ENCODE peak calls at places on chromosomes 12 and 14, in eight cellular contexts. One of them, this sample, is unnamed.

GRCh38 chr14:76705214-76705613 is 56.1 kb upstream of the VASH1 start:
- DNase-seq in OCI-LY7: no peak
- DNase-seq in thoracic aorta: no peak
- DNase-seq in ovary: no peak
- DNase-seq in fibroblast of lung: no peak
- DNase-seq in tibial artery: no peak
- DNase-seq in testis: no peak
- DNase-seq in RWPE1: no peak
- DNase-seq in this sample: no peak

GRCh38 chr12:80257920-80258319 is 158.6 kb downstream of the OTOGL start:
- DNase-seq in ovary: no peak
- DNase-seq in thoracic aorta: no peak
- DNase-seq in testis: no peak
- DNase-seq in fibroblast of lung: no peak
- DNase-seq in OCI-LY7: no peak
- DNase-seq in RWPE1: no peak
- DNase-seq in tibial artery: no peak
- DNase-seq in this sample: no peak

GRCh38 chr12:70581199-70581598 is 56.0 kb downstream of the PTPRB start:
- DNase-seq in tibial artery: no peak
- DNase-seq in testis: no peak
- DNase-seq in ovary: no peak
- DNase-seq in RWPE1: no peak
- DNase-seq in thoracic aorta: no peak
- DNase-seq in fibroblast of lung: no peak
- DNase-seq in OCI-LY7: no peak
- DNase-seq in this sample: no peak

GRCh38 chr12:24810378-24810777 is 138.5 kb downstream of the BCAT1 start:
- DNase-seq in thoracic aorta: no peak
- DNase-seq in testis: no peak
- DNase-seq in RWPE1: no peak
- DNase-seq in fibroblast of lung: no peak
- DNase-seq in ovary: no peak
- DNase-seq in tibial artery: no peak
- DNase-seq in OCI-LY7: no peak
- DNase-seq in this sample: no peak

GRCh38 chr12:53974084-53975018 is at the start of gene HOTAIR:
- DNase-seq in RWPE1: peak; percentile 76
- DNase-seq in OCI-LY7: peak; percentile 72
- DNase-seq in fibroblast of lung: no peak
- DNase-seq in thoracic aorta: no peak
- DNase-seq in ovary: no peak
- DNase-seq in testis: no peak
- DNase-seq in tibial artery: peak; percentile 81
- DNase-seq in this sample: no peak

GRCh38 chr12:128771681-128772080 is 52.1 kb downstream of the SLC15A4 start:
- DNase-seq in testis: no peak
- DNase-seq in OCI-LY7: no peak
- DNase-seq in tibial artery: no peak
- DNase-seq in fibroblast of lung: no peak
- DNase-seq in RWPE1: no peak
- DNase-seq in thoracic aorta: no peak
- DNase-seq in ovary: no peak
- DNase-seq in this sample: no peak

GRCh38 chr12:124126950-124127349 is 153.9 kb downstream of the ZNF664 start:
- DNase-seq in fibroblast of lung: peak; percentile 27
- DNase-seq in tibial artery: no peak
- DNase-seq in RWPE1: no peak
- DNase-seq in thoracic aorta: no peak
- DNase-seq in ovary: no peak
- DNase-seq in OCI-LY7: no peak
- DNase-seq in testis: no peak
- DNase-seq in this sample: no peak

GRCh38 chr14:22266683-22267082 is 322.3 kb downstream of the DAD1 start:
- DNase-seq in tibial artery: no peak
- DNase-seq in RWPE1: no peak
- DNase-seq in thoracic aorta: no peak
- DNase-seq in OCI-LY7: no peak
- DNase-seq in ovary: no peak
- DNase-seq in fibroblast of lung: no peak
- DNase-seq in testis: no peak
- DNase-seq in this sample: no peak

GRCh38 chr14:69010632-69011031 is 31.5 kb upstream of the ACTN1 start:
- DNase-seq in fibroblast of lung: no peak
- DNase-seq in OCI-LY7: no peak
- DNase-seq in RWPE1: no peak
- DNase-seq in ovary: no peak
- DNase-seq in tibial artery: no peak
- DNase-seq in thoracic aorta: no peak
- DNase-seq in testis: no peak
- DNase-seq in this sample: no peak

GRCh38 chr14:53638966-53639365 is 317.7 kb downstream of the BMP4 start:
- DNase-seq in ovary: no peak
- DNase-seq in thoracic aorta: no peak
- DNase-seq in tibial artery: no peak
- DNase-seq in RWPE1: no peak
- DNase-seq in testis: no peak
- DNase-seq in OCI-LY7: no peak
- DNase-seq in fibroblast of lung: peak; percentile 8
- DNase-seq in this sample: no peak

GRCh38 chr12:113461666-113462065 is 10.0 kb downstream of the LHX5 start:
- DNase-seq in tibial artery: no peak
- DNase-seq in OCI-LY7: peak; percentile 67
- DNase-seq in thoracic aorta: no peak
- DNase-seq in ovary: no peak
- DNase-seq in testis: no peak
- DNase-seq in RWPE1: peak; percentile 30
- DNase-seq in fibroblast of lung: no peak
- DNase-seq in this sample: no peak

GRCh38 chr14:66643344-66643743 is 135.4 kb downstream of the GPHN start:
- DNase-seq in fibroblast of lung: peak; percentile 32
- DNase-seq in thoracic aorta: no peak
- DNase-seq in ovary: no peak
- DNase-seq in OCI-LY7: no peak
- DNase-seq in RWPE1: no peak
- DNase-seq in tibial artery: no peak
- DNase-seq in testis: no peak
- DNase-seq in this sample: no peak

GRCh38 chr12:11497995-11498394 is 102.6 kb upstream of the PRB2 start:
- DNase-seq in tibial artery: no peak
- DNase-seq in testis: no peak
- DNase-seq in ovary: no peak
- DNase-seq in thoracic aorta: no peak
- DNase-seq in fibroblast of lung: no peak
- DNase-seq in OCI-LY7: peak; percentile 62
- DNase-seq in RWPE1: no peak
- DNase-seq in this sample: no peak

GRCh38 chr12:65016881-65017650 is 104.0 kb downstream of the WIF1 start:
- DNase-seq in OCI-LY7: no peak
- DNase-seq in testis: no peak
- DNase-seq in thoracic aorta: no peak
- DNase-seq in tibial artery: no peak
- DNase-seq in RWPE1: no peak
- DNase-seq in ovary: no peak
- DNase-seq in fibroblast of lung: no peak
- DNase-seq in this sample: no peak

GRCh38 chr12:2364566-2365165 is 311.9 kb downstream of the CACNA1C start:
- DNase-seq in RWPE1: no peak
- DNase-seq in tibial artery: no peak
- DNase-seq in testis: no peak
- DNase-seq in ovary: no peak
- DNase-seq in thoracic aorta: no peak
- DNase-seq in fibroblast of lung: no peak
- DNase-seq in OCI-LY7: no peak
- DNase-seq in this sample: no peak

GRCh38 chr14:51639668-51640316 is 11.9 kb upstream of the FRMD6 start:
- DNase-seq in fibroblast of lung: no peak
- DNase-seq in testis: no peak
- DNase-seq in thoracic aorta: no peak
- DNase-seq in tibial artery: no peak
- DNase-seq in RWPE1: no peak
- DNase-seq in OCI-LY7: no peak
- DNase-seq in ovary: no peak
- DNase-seq in this sample: no peak

GRCh38 chr14:28057286-28058011 is 709.1 kb upstream of the FOXG1 start:
- DNase-seq in RWPE1: no peak
- DNase-seq in thoracic aorta: no peak
- DNase-seq in OCI-LY7: no peak
- DNase-seq in ovary: no peak
- DNase-seq in testis: no peak
- DNase-seq in tibial artery: no peak
- DNase-seq in fibroblast of lung: no peak
- DNase-seq in this sample: no peak

GRCh38 chr14:99427632-99428315 is 52.9 kb downstream of the SETD3 start:
- DNase-seq in ovary: no peak
- DNase-seq in fibroblast of lung: peak; percentile 68
- DNase-seq in RWPE1: no peak
- DNase-seq in OCI-LY7: no peak
- DNase-seq in thoracic aorta: no peak
- DNase-seq in testis: no peak
- DNase-seq in tibial artery: no peak
- DNase-seq in this sample: no peak

GRCh38 chr14:70685480-70686197 is 43.9 kb downstream of the TTC9 start:
- DNase-seq in fibroblast of lung: peak; percentile 50
- DNase-seq in testis: no peak
- DNase-seq in OCI-LY7: no peak
- DNase-seq in thoracic aorta: no peak
- DNase-seq in tibial artery: no peak
- DNase-seq in RWPE1: no peak
- DNase-seq in ovary: no peak
- DNase-seq in this sample: no peak

GRCh38 chr12:45695035-45695434 is 34.5 kb upstream of the ARID2 start:
- DNase-seq in fibroblast of lung: peak; percentile 24
- DNase-seq in ovary: no peak
- DNase-seq in OCI-LY7: no peak
- DNase-seq in tibial artery: no peak
- DNase-seq in RWPE1: no peak
- DNase-seq in testis: no peak
- DNase-seq in thoracic aorta: no peak
- DNase-seq in this sample: no peak

GRCh38 chr14:93960108-93960475 is 16.3 kb downstream of the ASB2 start:
- DNase-seq in tibial artery: no peak
- DNase-seq in fibroblast of lung: peak; percentile 25
- DNase-seq in thoracic aorta: no peak
- DNase-seq in OCI-LY7: peak; percentile 50
- DNase-seq in ovary: no peak
- DNase-seq in RWPE1: no peak
- DNase-seq in testis: no peak
- DNase-seq in this sample: no peak
- H3K27ac ChIP-seq in tibial artery: peak overlapping the region; percentile 9
- H3K27ac ChIP-seq in fibroblast of lung: no peak overlapping the region
- H3K27ac ChIP-seq in thoracic aorta: peak overlapping the region; percentile 70
- H3K27ac ChIP-seq in OCI-LY7: peak overlapping the region; percentile 92
- H3K27ac ChIP-seq in ovary: no peak overlapping the region
- H3K27ac ChIP-seq in RWPE1: peak overlapping the region; percentile 73
- H3K27ac ChIP-seq in testis: no peak overlapping the region
- H3K27ac ChIP-seq in this sample: no peak overlapping the region

GRCh38 chr14:34059925-34060746 is 109.3 kb upstream of the EGLN3 start:
- DNase-seq in ovary: peak; percentile 78
- DNase-seq in fibroblast of lung: peak; percentile 79
- DNase-seq in testis: peak; percentile 78
- DNase-seq in tibial artery: peak; percentile 89
- DNase-seq in OCI-LY7: no peak
- DNase-seq in thoracic aorta: peak; percentile 21
- DNase-seq in RWPE1: peak; percentile 85
- DNase-seq in this sample: peak; percentile 16
- H3K27ac ChIP-seq in ovary: peak overlapping the region; percentile 63
- H3K27ac ChIP-seq in fibroblast of lung: peak overlapping the region; percentile 61
- H3K27ac ChIP-seq in testis: peak overlapping the region; percentile 72
- H3K27ac ChIP-seq in tibial artery: peak overlapping the region; percentile 90
- H3K27ac ChIP-seq in OCI-LY7: no peak overlapping the region
- H3K27ac ChIP-seq in thoracic aorta: peak overlapping the region; percentile 90
- H3K27ac ChIP-seq in RWPE1: peak overlapping the region; percentile 80
- H3K27ac ChIP-seq in this sample: peak overlapping the region; percentile 53

DNA sequence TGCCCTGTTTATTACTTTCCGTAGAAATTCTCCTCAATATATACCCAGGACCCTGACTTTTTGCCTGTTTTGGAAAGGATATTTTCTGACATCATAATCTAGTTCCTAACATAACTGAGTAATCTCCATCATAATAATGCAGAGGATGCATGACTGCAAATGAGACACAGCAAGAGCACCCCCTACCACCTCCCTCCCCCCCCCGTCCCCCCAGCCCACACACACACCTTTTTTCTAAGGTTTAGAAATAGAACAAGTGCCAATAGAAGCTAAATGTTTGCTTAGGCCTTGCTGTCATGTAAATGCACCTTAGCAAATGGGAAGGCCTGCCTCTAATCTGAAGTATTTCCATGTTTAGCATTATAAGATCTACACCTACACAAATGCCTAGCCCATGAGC is at the start of gene PTHLH:
- DNase-seq in tibial artery: no peak
- DNase-seq in RWPE1: no peak
- DNase-seq in testis: no peak
- DNase-seq in thoracic aorta: no peak
- DNase-seq in fibroblast of lung: no peak
- DNase-seq in OCI-LY7: no peak
- DNase-seq in ovary: no peak
- DNase-seq in this sample: no peak
- H3K27ac ChIP-seq in tibial artery: no peak within 1 kb of the TSS
- H3K27ac ChIP-seq in RWPE1: peak within 1 kb of the TSS; percentile 90
- H3K27ac ChIP-seq in testis: no peak within 1 kb of the TSS
- H3K27ac ChIP-seq in thoracic aorta: no peak within 1 kb of the TSS
- H3K27ac ChIP-seq in fibroblast of lung: no peak within 1 kb of the TSS
- H3K27ac ChIP-seq in OCI-LY7: no peak within 1 kb of the TSS
- H3K27ac ChIP-seq in ovary: no peak within 1 kb of the TSS
- H3K27ac ChIP-seq in this sample: no peak within 1 kb of the TSS

GRCh38 chr12:57816855-57817151 is 1.7 kb downstream of the AVIL start:
- DNase-seq in ovary: no peak
- DNase-seq in tibial artery: peak; percentile 71
- DNase-seq in OCI-LY7: no peak
- DNase-seq in RWPE1: no peak
- DNase-seq in thoracic aorta: no peak
- DNase-seq in testis: peak; percentile 56
- DNase-seq in fibroblast of lung: peak; percentile 39
- DNase-seq in this sample: no peak
- H3K27ac ChIP-seq in ovary: no peak overlapping the region
- H3K27ac ChIP-seq in tibial artery: peak overlapping the region; percentile 53
- H3K27ac ChIP-seq in OCI-LY7: no peak overlapping the region
- H3K27ac ChIP-seq in RWPE1: no peak overlapping the region
- H3K27ac ChIP-seq in thoracic aorta: peak overlapping the region; percentile 41
- H3K27ac ChIP-seq in testis: no peak overlapping the region
- H3K27ac ChIP-seq in fibroblast of lung: no peak overlapping the region
- H3K27ac ChIP-seq in this sample: peak overlapping the region; percentile 58

DNA sequence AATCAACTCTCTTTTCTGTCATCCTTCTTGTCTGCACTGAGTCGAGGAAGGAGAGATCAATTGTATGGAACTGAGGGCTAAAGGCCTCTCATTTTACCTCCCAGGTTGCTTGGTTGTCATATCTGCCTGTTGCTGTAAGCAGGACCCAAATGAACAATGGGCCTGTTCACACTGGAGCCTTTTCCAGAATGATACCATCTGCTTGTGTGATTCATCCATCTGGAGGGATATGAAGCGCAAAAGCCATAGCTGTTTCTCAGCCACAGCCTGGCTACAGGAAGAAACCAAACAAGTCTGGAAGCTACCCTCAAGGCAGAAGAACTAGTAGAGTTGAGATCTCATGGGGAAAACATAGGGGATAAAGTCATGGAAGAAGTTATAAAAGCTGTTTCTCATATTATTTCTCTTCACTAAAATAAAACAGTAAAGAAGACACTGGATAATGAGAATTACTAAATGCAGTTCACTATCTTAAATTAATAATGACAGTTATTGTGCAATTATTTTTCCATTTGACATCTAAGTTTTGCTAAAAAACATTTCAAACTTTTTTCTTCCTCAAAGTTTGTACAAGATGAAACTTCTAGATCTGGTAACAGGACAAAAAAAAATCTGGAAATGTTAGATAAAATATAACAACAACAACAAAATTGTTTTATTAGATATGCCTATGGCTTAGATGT is 106.3 kb downstream of the SPTSSA start:
- DNase-seq in RWPE1: peak; percentile 49
- DNase-seq in fibroblast of lung: peak; percentile 93
- DNase-seq in tibial artery: no peak
- DNase-seq in OCI-LY7: no peak
- DNase-seq in ovary: no peak
- DNase-seq in testis: no peak
- DNase-seq in thoracic aorta: no peak
- DNase-seq in this sample: no peak
- H3K27ac ChIP-seq in RWPE1: no peak overlapping the region
- H3K27ac ChIP-seq in fibroblast of lung: no peak overlapping the region
- H3K27ac ChIP-seq in tibial artery: no peak overlapping the region
- H3K27ac ChIP-seq in OCI-LY7: no peak overlapping the region
- H3K27ac ChIP-seq in ovary: no peak overlapping the region
- H3K27ac ChIP-seq in testis: no peak overlapping the region
- H3K27ac ChIP-seq in thoracic aorta: no peak overlapping the region
- H3K27ac ChIP-seq in this sample: no peak overlapping the region